ENCODE peak calls at places on chromosomes 12 and 14, in ten cellular contexts. Q is GM23338, S is right cardiac atrium, V is heart left ventricle, D is ascending aorta, B is OCI-LY7, I is kidney, C is upper lobe of right lung, G is cardiac muscle cell, H is SJCRH30. U is an unnamed sample.

GRCh38 chr12:86331012-86331411 is 74.8 kb upstream of the MGAT4C start:
- DNase-seq in Q (no peak), S (no peak), V (no peak), D (no peak), B (no peak), I (no peak), C (no peak), G (no peak), H (no peak), U (no peak)

GRCh38 chr14:71714225-71714624 is 218.0 kb upstream of the RGS6 start:
- DNase-seq in Q (no peak), S (no peak), V (no peak), D (no peak), B (no peak), I (no peak), C (no peak), G (no peak), H (no peak), U (no peak)

GRCh38 chr14:21070610-21071224 is 613 bp downstream of the ARHGEF40 start:
- DNase-seq in Q (peak; percentile 82), S (peak; percentile 83), V (peak; percentile 69), D (no peak), B (no peak), I (peak; percentile 84), C (no peak), G (peak; percentile 75), H (peak; percentile 60), U (peak; percentile 52)

GRCh38 chr12:116459011-116459410 is 100.2 kb upstream of the MAP1LC3B2 start:
- DNase-seq in Q (no peak), S (no peak), V (no peak), D (no peak), B (no peak), I (no peak), C (no peak), G (no peak), H (no peak), U (no peak)

GRCh38 chr12:75850751-75851462 is 180.7 kb downstream of the PHLDA1 start:
- DNase-seq in Q (no peak), S (no peak), V (no peak), D (no peak), B (no peak), I (no peak), C (no peak), G (no peak), H (peak; percentile 38), U (peak; percentile 16)

GRCh38 chr12:10016881-10017280 is 6.5 kb downstream of the CLEC12B start:
- DNase-seq in Q (no peak), S (no peak), V (no peak), D (no peak), B (no peak), I (no peak), C (no peak), G (no peak), H (no peak), U (no peak)

GRCh38 chr12:77928078-77928477 is 97.4 kb downstream of the NAV3 start:
- DNase-seq in Q (no peak), S (no peak), V (no peak), D (no peak), B (no peak), I (no peak), C (no peak), G (no peak), H (no peak), U (no peak)

GRCh38 chr12:94938583-94938982 is 64.9 kb downstream of the NDUFA12 start:
- DNase-seq in Q (no peak), S (no peak), V (no peak), D (no peak), B (no peak), I (no peak), C (no peak), G (no peak), H (no peak), U (no peak)

GRCh38 chr14:85817430-85817829 is 287.5 kb downstream of the FLRT2 start:
- DNase-seq in Q (no peak), S (no peak), V (no peak), D (no peak), B (no peak), I (no peak), C (no peak), G (no peak), H (no peak), U (no peak)

GRCh38 chr14:104753528-104754212 is 723 bp downstream of the SIVA1 start:
- DNase-seq in Q (peak; percentile 44), S (peak; percentile 74), V (no peak), D (no peak), B (peak; percentile 18), I (peak; percentile 87), C (no peak), G (no peak), H (no peak), U (no peak)

GRCh38 chr12:130338794-130339601 is 1.3 kb downstream of the PIWIL1 start:
- DNase-seq in Q (no peak), S (no peak), V (no peak), D (no peak), B (no peak), I (peak; percentile 72), C (no peak), G (no peak), H (no peak), U (no peak)

GRCh38 chr12:109738878-109739665 is 25.4 kb downstream of the FAM222A start:
- DNase-seq in Q (no peak), S (peak; percentile 18), V (peak; percentile 1), D (no peak), B (no peak), I (peak; percentile 59), C (peak; percentile 36), G (no peak), H (no peak), U (peak; percentile 8)

GRCh38 chr12:129082441-129082840 is 229.2 kb downstream of the GLT1D1 start:
- DNase-seq in Q (no peak), S (no peak), V (no peak), D (no peak), B (no peak), I (no peak), C (no peak), G (no peak), H (no peak), U (no peak)

GRCh38 chr12:106739318-106739717 is 35.2 kb upstream of the RIC8B start:
- DNase-seq in Q (no peak), S (no peak), V (no peak), D (no peak), B (no peak), I (no peak), C (no peak), G (no peak), H (no peak), U (no peak)

GRCh38 chr12:68612675-68613074 is 2.0 kb downstream of the RAP1B start:
- DNase-seq in Q (no peak), S (no peak), V (no peak), D (no peak), B (no peak), I (no peak), C (no peak), G (no peak), H (no peak), U (no peak)

GRCh38 chr12:68613209-68613904 is 2.7 kb downstream of the RAP1B start:
- DNase-seq in Q (no peak), S (no peak), V (no peak), D (no peak), B (no peak), I (no peak), C (no peak), G (no peak), H (no peak), U (no peak)

GRCh38 chr12:68610435-68611093 is at the start of gene RAP1B:
- DNase-seq in Q (peak; percentile 88), S (peak; percentile 96), V (peak; percentile 92), D (peak; percentile 37), B (peak; percentile 95), I (peak; percentile 97), C (peak; percentile 95), G (peak; percentile 92), H (peak; percentile 88), U (peak; percentile 93)

GRCh38 chr12:68611094-68611818 is 557 bp downstream of the RAP1B start:
- DNase-seq in Q (peak; percentile 72), S (peak; percentile 84), V (peak; percentile 78), D (peak; percentile 22), B (peak; percentile 75), I (peak; percentile 82), C (peak; percentile 81), G (peak; percentile 75), H (peak; percentile 58), U (peak; percentile 45)

DNA sequence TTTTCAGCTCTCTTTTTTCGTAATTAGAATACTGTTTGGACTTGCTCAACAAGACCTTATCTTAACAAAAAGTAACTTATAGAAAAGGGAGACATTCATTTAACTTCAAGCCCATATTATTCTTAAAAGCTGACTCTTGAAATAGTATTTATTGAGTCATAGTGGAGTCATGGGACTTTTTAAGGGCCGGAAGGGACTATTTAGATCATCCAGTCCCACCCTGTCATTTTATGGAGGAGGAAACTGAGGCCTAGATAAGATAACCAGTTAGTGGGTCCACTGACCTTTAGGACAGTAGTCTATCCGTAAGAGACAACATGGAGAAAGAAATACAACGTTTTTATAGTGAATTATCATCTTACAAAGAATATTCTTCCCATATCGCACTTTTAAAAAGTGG is 1.5 kb downstream of the RAP1B start:
- DNase-seq in Q (no peak), S (no peak), V (no peak), D (no peak), B (no peak), I (no peak), C (no peak), G (no peak), H (no peak), U (no peak)
- H3K4me3 ChIP-seq in Q (peak overlapping the region; percentile 83), S (peak overlapping the region; percentile 88), V (peak overlapping the region; percentile 59), D (peak overlapping the region; percentile 98), B (peak overlapping the region; percentile 95), I (peak overlapping the region; percentile 88), C (peak overlapping the region; percentile 87), G (peak overlapping the region; percentile 76), H (peak overlapping the region; percentile 92), U (peak overlapping the region; percentile 98)

DNA sequence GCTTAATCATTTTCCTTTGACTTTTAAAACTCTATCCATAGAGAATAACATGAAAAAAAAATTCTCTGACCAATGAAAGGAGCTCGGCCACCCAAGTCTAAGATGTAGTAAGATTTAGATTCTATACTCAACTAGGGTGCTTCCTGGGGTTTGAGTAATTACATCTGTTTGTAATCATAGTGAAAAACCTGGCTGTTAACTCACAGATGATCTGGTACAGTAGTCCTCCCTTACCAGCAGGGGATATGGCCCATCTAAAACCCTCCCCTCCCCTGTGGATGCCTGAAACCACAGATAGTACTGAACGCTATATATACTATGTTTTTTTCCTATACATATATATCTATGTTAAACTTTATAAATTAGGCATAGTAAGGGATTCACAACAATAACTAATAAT is 89.2 kb downstream of the DAAM1 start:
- DNase-seq in Q (no peak), S (no peak), V (no peak), D (no peak), B (no peak), I (no peak), C (no peak), G (no peak), H (no peak), U (no peak)
- H3K4me1 ChIP-seq in Q (no peaks in the 10 kb centered on the region), S (peaks cover 5% of the 10 kb centered on the region), V (peaks cover 60% of the 10 kb centered on the region), D (peaks cover 13% of the 10 kb centered on the region), B (peaks cover 34% of the 10 kb centered on the region), I (peaks cover 8% of the 10 kb centered on the region), C (peaks cover 18% of the 10 kb centered on the region), G (peaks cover 24% of the 10 kb centered on the region), H (peaks cover 39% of the 10 kb centered on the region), U (no peaks in the 10 kb centered on the region)

GRCh38 chr14:96405603-96406158 is 13.8 kb downstream of the AK7 start:
- DNase-seq in Q (no peak), S (no peak), V (no peak), D (no peak), B (no peak), I (no peak), C (no peak), G (no peak), H (no peak), U (no peak)
- H3K4me3 ChIP-seq in Q (no peak overlapping the region), S (no peak overlapping the region), V (no peak overlapping the region), D (no peak overlapping the region), B (no peak overlapping the region), I (no peak overlapping the region), C (no peak overlapping the region), G (no peak overlapping the region), H (no peak overlapping the region), U (no peak overlapping the region)

GRCh38 chr12:57173683-57174082 is 26.3 kb upstream of the LRP1-AS start:
- DNase-seq in Q (no peak), S (peak; percentile 50), V (no peak), D (no peak), B (no peak), I (no peak), C (no peak), G (no peak), H (no peak), U (no peak)
- H3K4me1 ChIP-seq in Q (no peaks in the 10 kb centered on the region), S (no peaks in the 10 kb centered on the region), V (no peaks in the 10 kb centered on the region), D (no peaks in the 10 kb centered on the region), B (peaks cover 19% of the 10 kb centered on the region), I (no peaks in the 10 kb centered on the region), C (no peaks in the 10 kb centered on the region), G (no peaks in the 10 kb centered on the region), H (peaks cover 9% of the 10 kb centered on the region), U (peaks cover 5% of the 10 kb centered on the region)

U was measured in BE2C.